ENCODE peak calls at places on chromosome 13, in four cellular contexts. One of them, this sample, is unnamed.

GRCh38 chr13:103104340-103104739 is 38.1 kb upstream of the SLC10A2 start:
- DNase-seq in CD4-positive, alpha-beta T cell: no peak
- DNase-seq in breast epithelium: no peak
- DNase-seq in cardiac muscle cell: no peak
- DNase-seq in this sample: no peak

GRCh38 chr13:34308725-34309124 is 490.8 kb downstream of the RFC3 start:
- DNase-seq in breast epithelium: no peak
- DNase-seq in cardiac muscle cell: no peak
- DNase-seq in CD4-positive, alpha-beta T cell: no peak
- DNase-seq in this sample: no peak

GRCh38 chr13:35840991-35841604 is 290.1 kb downstream of the DCLK1 start:
- DNase-seq in cardiac muscle cell: no peak
- DNase-seq in breast epithelium: no peak
- DNase-seq in CD4-positive, alpha-beta T cell: no peak
- DNase-seq in this sample: no peak

GRCh38 chr13:20685042-20685441 is 18.5 kb upstream of the IL17D start:
- DNase-seq in CD4-positive, alpha-beta T cell: no peak
- DNase-seq in cardiac muscle cell: no peak
- DNase-seq in breast epithelium: no peak
- DNase-seq in this sample: peak; percentile 41

GRCh38 chr13:71606818-71607217 is 260.2 kb downstream of the DACH1 start:
- DNase-seq in cardiac muscle cell: no peak
- DNase-seq in CD4-positive, alpha-beta T cell: no peak
- DNase-seq in breast epithelium: no peak
- DNase-seq in this sample: no peak

GRCh38 chr13:110129076-110129475 is 177.9 kb downstream of the COL4A1 start:
- DNase-seq in cardiac muscle cell: no peak
- DNase-seq in breast epithelium: no peak
- DNase-seq in CD4-positive, alpha-beta T cell: no peak
- DNase-seq in this sample: peak; percentile 2

GRCh38 chr13:105991622-105992254 is 543.7 kb downstream of the EFNB2 start:
- DNase-seq in cardiac muscle cell: no peak
- DNase-seq in CD4-positive, alpha-beta T cell: no peak
- DNase-seq in breast epithelium: no peak
- DNase-seq in this sample: no peak

GRCh38 chr13:87172166-87172825 is 498.9 kb upstream of the SLITRK5 start:
- DNase-seq in breast epithelium: no peak
- DNase-seq in cardiac muscle cell: no peak
- DNase-seq in CD4-positive, alpha-beta T cell: no peak
- DNase-seq in this sample: no peak

GRCh38 chr13:98370806-98371553 is 193.9 kb upstream of the RNF113B start:
- DNase-seq in cardiac muscle cell: peak; percentile 10
- DNase-seq in breast epithelium: no peak
- DNase-seq in CD4-positive, alpha-beta T cell: no peak
- DNase-seq in this sample: no peak

GRCh38 chr13:25171517-25172302 is at the start of gene AMER2:
- DNase-seq in cardiac muscle cell: peak; percentile 70
- DNase-seq in breast epithelium: no peak
- DNase-seq in CD4-positive, alpha-beta T cell: no peak
- DNase-seq in this sample: peak; percentile 63

GRCh38 chr13:92823059-92823458 is 403.5 kb upstream of the GPC6 start:
- DNase-seq in cardiac muscle cell: no peak
- DNase-seq in breast epithelium: no peak
- DNase-seq in CD4-positive, alpha-beta T cell: no peak
- DNase-seq in this sample: no peak

GRCh38 chr13:36789061-36789460 is 30.0 kb upstream of the RFXAP start:
- DNase-seq in CD4-positive, alpha-beta T cell: no peak
- DNase-seq in breast epithelium: no peak
- DNase-seq in cardiac muscle cell: no peak
- DNase-seq in this sample: no peak

GRCh38 chr13:110356362-110356761 is 49.3 kb downstream of the COL4A2 start:
- DNase-seq in breast epithelium: no peak
- DNase-seq in cardiac muscle cell: no peak
- DNase-seq in CD4-positive, alpha-beta T cell: no peak
- DNase-seq in this sample: no peak

GRCh38 chr13:37736040-37736439 is 133.5 kb downstream of the TRPC4 start:
- DNase-seq in CD4-positive, alpha-beta T cell: no peak
- DNase-seq in breast epithelium: no peak
- DNase-seq in cardiac muscle cell: no peak
- DNase-seq in this sample: no peak

GRCh38 chr13:94656766-94657165 is 55.1 kb downstream of the GPR180 start:
- DNase-seq in breast epithelium: no peak
- DNase-seq in CD4-positive, alpha-beta T cell: no peak
- DNase-seq in cardiac muscle cell: no peak
- DNase-seq in this sample: no peak

GRCh38 chr13:107883561-107884175 is 331.7 kb downstream of the LIG4 start:
- DNase-seq in cardiac muscle cell: no peak
- DNase-seq in breast epithelium: no peak
- DNase-seq in CD4-positive, alpha-beta T cell: no peak
- DNase-seq in this sample: no peak

GRCh38 chr13:49443689-49444516 is at the start of the genes CAB39L and SETDB2:
- DNase-seq in cardiac muscle cell: peak; percentile 99
- DNase-seq in CD4-positive, alpha-beta T cell: peak; percentile 97
- DNase-seq in breast epithelium: peak; percentile 99
- DNase-seq in this sample: peak; percentile 97
- TF ChIP-seq CTCF in cardiac muscle cell: peak; percentile 48
- TF ChIP-seq CTCF in CD4-positive, alpha-beta T cell: peak; percentile 41
- TF ChIP-seq CTCF in breast epithelium: peak; percentile 48
- TF ChIP-seq CTCF in this sample: no peak

GRCh38 chr13:99600318-99600717 is 99.0 kb downstream of the TM9SF2 start:
- DNase-seq in CD4-positive, alpha-beta T cell: no peak
- DNase-seq in cardiac muscle cell: peak; percentile 37
- DNase-seq in breast epithelium: no peak
- DNase-seq in this sample: peak; percentile 19
- TF ChIP-seq CTCF in CD4-positive, alpha-beta T cell: no peak
- TF ChIP-seq CTCF in cardiac muscle cell: peak; percentile 10
- TF ChIP-seq CTCF in breast epithelium: no peak
- TF ChIP-seq CTCF in this sample: no peak

DNA sequence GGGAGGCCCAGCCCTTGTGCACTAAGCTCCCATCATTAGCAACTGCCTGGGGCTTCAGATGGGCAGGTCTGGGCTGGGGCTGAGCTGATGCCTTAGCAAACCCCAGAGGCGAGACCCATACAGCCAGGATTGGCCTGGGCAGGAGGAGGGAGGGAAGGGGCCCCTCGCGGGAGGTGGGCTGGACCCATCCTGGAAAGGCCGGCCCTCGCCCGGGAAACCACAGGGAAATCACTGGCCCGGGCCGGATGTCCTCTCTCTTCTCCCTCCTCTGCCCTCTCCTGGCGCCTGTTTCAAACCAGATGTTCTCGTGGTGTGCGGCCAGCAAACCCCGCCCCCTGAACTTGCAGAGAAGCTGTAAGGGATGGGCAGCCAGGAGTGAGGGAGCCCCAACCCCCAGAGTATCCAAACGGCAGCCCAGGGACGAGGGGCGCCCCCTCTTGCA is 43.1 kb downstream of the TMEM255B start:
- DNase-seq in breast epithelium: no peak
- DNase-seq in CD4-positive, alpha-beta T cell: no peak
- DNase-seq in cardiac muscle cell: peak; percentile 58
- DNase-seq in this sample: peak; percentile 56
- TF ChIP-seq CTCF in breast epithelium: no peak
- TF ChIP-seq CTCF in CD4-positive, alpha-beta T cell: no peak
- TF ChIP-seq CTCF in cardiac muscle cell: peak; percentile 9
- TF ChIP-seq CTCF in this sample: no peak

DNA sequence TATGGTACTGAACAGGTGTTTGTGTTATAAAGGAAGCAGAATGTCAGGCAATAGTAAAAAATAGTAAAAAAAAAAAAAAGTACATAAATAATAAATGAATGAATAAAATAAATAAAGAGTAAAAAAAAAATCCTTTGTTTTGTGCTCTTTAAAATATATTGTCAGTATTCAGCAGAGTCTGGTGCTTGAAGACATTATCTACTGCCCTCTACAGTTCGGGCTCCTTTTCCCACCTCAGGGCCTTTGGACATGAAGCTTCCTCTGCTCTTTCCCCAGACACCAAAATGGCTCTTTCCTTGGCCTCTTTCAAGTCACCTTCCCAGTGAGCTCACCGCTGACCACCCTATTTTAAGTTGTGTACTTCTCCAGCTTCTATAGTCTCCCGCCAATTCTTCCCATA is 137.5 kb downstream of the TNFRSF19 start:
- DNase-seq in CD4-positive, alpha-beta T cell: no peak
- DNase-seq in cardiac muscle cell: no peak
- DNase-seq in breast epithelium: no peak
- DNase-seq in this sample: no peak
- TF ChIP-seq CTCF in CD4-positive, alpha-beta T cell: no peak
- TF ChIP-seq CTCF in cardiac muscle cell: peak; percentile 40
- TF ChIP-seq CTCF in breast epithelium: no peak
- TF ChIP-seq CTCF in this sample: no peak

This sample was measured in endothelial cell.